ENCODE peak calls at places on chromosome 14, in nine cellular contexts. F, I, R, O, C, U, Z, Y and L are unnamed samples.

GRCh38 chr14:90295870-90296516 is 35.7 kb downstream of the NRDE2 start:
- DNase-seq in F (no peak), I (no peak), R (no peak), O (no peak), C (no peak), U (no peak), Z (no peak), Y (no peak), L (no peak)

GRCh38 chr14:92850492-92850891 is 56.4 kb downstream of the GOLGA5 start:
- DNase-seq in F (no peak), I (peak; percentile 5), R (no peak), O (no peak), C (no peak), U (peak; percentile 21), Z (peak; percentile 36), Y (no peak), L (no peak)

GRCh38 chr14:95452176-95452889 is 64.1 kb downstream of the SYNE3 start:
- DNase-seq in F (no peak), I (peak; percentile 28), R (no peak), O (no peak), C (no peak), U (peak; percentile 61), Z (peak; percentile 26), Y (no peak), L (peak; percentile 60)

GRCh38 chr14:73785336-73785833 is 66.2 kb upstream of the PTGR2 start:
- DNase-seq in F (no peak), I (no peak), R (no peak), O (no peak), C (no peak), U (peak; percentile 74), Z (peak; percentile 50), Y (no peak), L (no peak)

GRCh38 chr14:99784508-99784907 is 8.7 kb upstream of the EML1 start:
- DNase-seq in F (no peak), I (no peak), R (no peak), O (no peak), C (no peak), U (no peak), Z (no peak), Y (no peak), L (no peak)

GRCh38 chr14:34081576-34082136 is 130.8 kb upstream of the EGLN3 start:
- DNase-seq in F (no peak), I (peak; percentile 64), R (no peak), O (no peak), C (no peak), U (no peak), Z (peak; percentile 75), Y (no peak), L (no peak)

GRCh38 chr14:102799684-102800562 is 22.7 kb downstream of the TRAF3 start:
- DNase-seq in F (no peak), I (no peak), R (no peak), O (no peak), C (no peak), U (no peak), Z (no peak), Y (no peak), L (no peak)

GRCh38 chr14:31287294-31287972 is 79.8 kb upstream of the HECTD1 start:
- DNase-seq in F (no peak), I (no peak), R (no peak), O (no peak), C (no peak), U (no peak), Z (no peak), Y (no peak), L (no peak)

GRCh38 chr14:30177776-30178175 is 250.1 kb upstream of the PRKD1 start:
- DNase-seq in F (no peak), I (no peak), R (peak; percentile 24), O (no peak), C (no peak), U (no peak), Z (no peak), Y (no peak), L (no peak)

GRCh38 chr14:102234331-102235264 is 70.4 kb downstream of the MOK start:
- DNase-seq in F (no peak), I (peak; percentile 22), R (no peak), O (no peak), C (no peak), U (no peak), Z (no peak), Y (no peak), L (no peak)

GRCh38 chr14:24241829-24242443 is 487 bp downstream of the TINF2 start:
- DNase-seq in F (peak; percentile 97), I (peak; percentile 94), R (peak; percentile 83), O (peak; percentile 91), C (peak; percentile 93), U (peak; percentile 96), Z (peak; percentile 94), Y (peak; percentile 92), L (peak; percentile 97)
- TF ChIP-seq CTCF in F (peak; percentile 56), I (peak; percentile 37), R (peak; percentile 82), O (peak; percentile 78), C (no peak), U (peak; percentile 35), Z (peak; percentile 45), Y (peak; percentile 74), L (no peak)

DNA sequence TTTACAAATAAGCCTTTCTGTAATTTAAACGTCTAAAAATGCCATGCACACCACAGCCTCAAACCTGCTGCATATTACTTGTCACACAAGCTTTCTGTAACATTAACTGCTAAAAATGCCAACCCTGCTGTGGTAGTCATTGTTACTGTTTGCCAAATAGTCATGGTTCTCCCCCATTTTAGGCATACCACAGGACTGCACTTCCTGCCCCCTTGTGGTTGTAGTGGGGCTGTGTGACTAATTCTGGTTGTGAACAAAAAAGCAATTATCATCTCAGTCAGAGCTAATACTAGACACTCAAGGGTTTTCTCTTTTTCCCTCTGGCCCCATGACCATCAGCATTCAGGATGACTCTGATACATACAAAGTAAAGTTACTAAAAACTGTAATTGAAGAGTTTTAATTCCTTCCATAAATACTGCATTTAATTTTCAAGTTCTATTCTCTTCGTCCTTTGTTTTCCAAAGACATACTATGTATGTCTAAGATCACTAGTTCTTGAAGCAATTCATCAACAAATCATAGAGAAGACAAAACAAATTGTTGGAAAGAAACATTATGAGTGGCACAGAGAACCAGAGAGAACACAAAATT is 5.7 kb upstream of the SLC35F4 start:
- DNase-seq in F (no peak), I (peak; percentile 71), R (no peak), O (no peak), C (peak; percentile 47), U (peak; percentile 38), Z (peak; percentile 48), Y (peak; percentile 56), L (peak; percentile 18)
- TF ChIP-seq CTCF in F (peak; percentile 26), I (peak; percentile 84), R (peak; percentile 26), O (peak; percentile 54), C (peak; percentile 47), U (peak; percentile 78), Z (peak; percentile 78), Y (peak; percentile 81), L (no peak)

GRCh38 chr14:69674546-69675245 is 63.3 kb downstream of the SUSD6 start:
- DNase-seq in F (no peak), I (no peak), R (no peak), O (no peak), C (peak; percentile 36), U (no peak), Z (no peak), Y (no peak), L (no peak)

GRCh38 chr14:69673578-69674305 is 62.3 kb downstream of the SUSD6 start:
- DNase-seq in F (no peak), I (no peak), R (no peak), O (no peak), C (peak; percentile 36), U (peak; percentile 52), Z (no peak), Y (no peak), L (no peak)

GRCh38 chr14:69675877-69676416 is 64.6 kb downstream of the SUSD6 start:
- DNase-seq in F (no peak), I (no peak), R (no peak), O (no peak), C (peak; percentile 59), U (no peak), Z (no peak), Y (no peak), L (peak; percentile 72)

GRCh38 chr14:69673099-69673498 is 61.7 kb downstream of the SUSD6 start:
- DNase-seq in F (no peak), I (no peak), R (no peak), O (no peak), C (no peak), U (peak; percentile 75), Z (no peak), Y (no peak), L (no peak)

DNA sequence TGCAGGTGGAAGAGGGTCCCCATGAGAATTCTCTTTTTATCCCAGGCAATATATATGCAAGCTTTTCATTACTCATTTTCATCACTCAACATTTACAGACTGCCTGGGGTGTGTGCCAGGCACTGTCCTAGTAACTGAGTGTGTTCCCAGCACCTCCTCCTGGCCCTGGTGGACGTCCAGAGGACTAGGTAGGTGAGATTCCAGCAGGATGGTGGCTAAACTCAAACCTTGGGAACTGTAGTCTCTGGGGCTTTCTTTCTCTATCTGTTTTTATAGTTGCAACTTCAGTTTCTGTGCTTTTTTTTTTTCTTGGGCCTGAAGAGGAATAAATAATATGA is 63.8 kb downstream of the SUSD6 start:
- DNase-seq in F (no peak), I (no peak), R (no peak), O (peak; percentile 52), C (no peak), U (no peak), Z (no peak), Y (no peak), L (no peak)
- TF ChIP-seq CTCF in F (no peak), I (no peak), R (no peak), O (no peak), C (no peak), U (no peak), Z (no peak), Y (no peak), L (no peak)

GRCh38 chr14:55927059-55927458 is 191.2 kb upstream of the PELI2 start:
- DNase-seq in F (no peak), I (no peak), R (no peak), O (no peak), C (no peak), U (no peak), Z (no peak), Y (peak; percentile 55), L (no peak)

GRCh38 chr14:55926007-55926406 is 192.2 kb upstream of the PELI2 start:
- DNase-seq in F (no peak), I (no peak), R (no peak), O (no peak), C (no peak), U (no peak), Z (no peak), Y (no peak), L (no peak)

GRCh38 chr14:55921516-55921915 is 196.7 kb upstream of the PELI2 start:
- DNase-seq in F (no peak), I (no peak), R (no peak), O (no peak), C (no peak), U (no peak), Z (no peak), Y (no peak), L (no peak)
- TF ChIP-seq CTCF in F (no peak), I (no peak), R (no peak), O (no peak), C (no peak), U (no peak), Z (no peak), Y (no peak), L (no peak)